ENCODE peak calls at places on chromosomes 16 and 17, in nine cellular contexts. One of them, this sample, is unnamed.

GRCh38 chr16:49833055-49833454 is 22.9 kb downstream of the ZNF423 start:
- DNase-seq in pancreas: no peak
- DNase-seq in GM12878: no peak
- DNase-seq in lung: no peak
- DNase-seq in fibroblast of lung: no peak
- DNase-seq in A549: no peak
- DNase-seq in SJSA1: no peak
- DNase-seq in neural progenitor cell: no peak
- DNase-seq in effector memory CD4-positive, alpha-beta T cell: no peak
- DNase-seq in this sample: peak; percentile 78

GRCh38 chr17:66925811-66926500 is 38.6 kb upstream of the CACNG4 start:
- DNase-seq in A549: no peak
- DNase-seq in SJSA1: no peak
- DNase-seq in lung: no peak
- DNase-seq in fibroblast of lung: no peak
- DNase-seq in effector memory CD4-positive, alpha-beta T cell: no peak
- DNase-seq in neural progenitor cell: peak; percentile 56
- DNase-seq in pancreas: no peak
- DNase-seq in GM12878: no peak
- DNase-seq in this sample: no peak

GRCh38 chr16:89958068-89958467 is 9.5 kb downstream of the DEF8 start:
- DNase-seq in A549: peak; percentile 58
- DNase-seq in fibroblast of lung: peak; percentile 15
- DNase-seq in SJSA1: peak; percentile 42
- DNase-seq in GM12878: no peak
- DNase-seq in effector memory CD4-positive, alpha-beta T cell: no peak
- DNase-seq in neural progenitor cell: peak; percentile 58
- DNase-seq in pancreas: no peak
- DNase-seq in lung: peak; percentile 50
- DNase-seq in this sample: peak; percentile 79

GRCh38 chr17:49365667-49366066 is 3.6 kb upstream of the ZNF652 start:
- DNase-seq in fibroblast of lung: no peak
- DNase-seq in pancreas: no peak
- DNase-seq in SJSA1: no peak
- DNase-seq in A549: peak; percentile 66
- DNase-seq in neural progenitor cell: peak; percentile 61
- DNase-seq in effector memory CD4-positive, alpha-beta T cell: no peak
- DNase-seq in lung: no peak
- DNase-seq in GM12878: no peak
- DNase-seq in this sample: peak; percentile 71

GRCh38 chr17:17886253-17886652 is 49.5 kb upstream of the SREBF1 start:
- DNase-seq in lung: no peak
- DNase-seq in GM12878: no peak
- DNase-seq in pancreas: no peak
- DNase-seq in effector memory CD4-positive, alpha-beta T cell: no peak
- DNase-seq in fibroblast of lung: no peak
- DNase-seq in SJSA1: no peak
- DNase-seq in A549: no peak
- DNase-seq in neural progenitor cell: no peak
- DNase-seq in this sample: no peak

GRCh38 chr17:77354721-77355455 is 214.1 kb downstream of the SEC14L1 start:
- DNase-seq in SJSA1: peak; percentile 23
- DNase-seq in neural progenitor cell: no peak
- DNase-seq in effector memory CD4-positive, alpha-beta T cell: no peak
- DNase-seq in lung: peak; percentile 41
- DNase-seq in fibroblast of lung: peak; percentile 94
- DNase-seq in A549: peak; percentile 66
- DNase-seq in pancreas: peak; percentile 49
- DNase-seq in GM12878: no peak
- DNase-seq in this sample: peak; percentile 92

GRCh38 chr17:13746379-13746778 is 144.7 kb upstream of the HS3ST3A1 start:
- DNase-seq in GM12878: no peak
- DNase-seq in lung: no peak
- DNase-seq in fibroblast of lung: no peak
- DNase-seq in pancreas: no peak
- DNase-seq in A549: no peak
- DNase-seq in neural progenitor cell: no peak
- DNase-seq in effector memory CD4-positive, alpha-beta T cell: no peak
- DNase-seq in SJSA1: no peak
- DNase-seq in this sample: no peak

GRCh38 chr17:10772425-10773380 is 31.2 kb downstream of the TMEM238L start:
- DNase-seq in effector memory CD4-positive, alpha-beta T cell: no peak
- DNase-seq in fibroblast of lung: no peak
- DNase-seq in GM12878: no peak
- DNase-seq in A549: no peak
- DNase-seq in SJSA1: no peak
- DNase-seq in pancreas: peak; percentile 59
- DNase-seq in neural progenitor cell: peak; percentile 82
- DNase-seq in lung: no peak
- DNase-seq in this sample: peak; percentile 86

GRCh38 chr16:68257906-68258800 is 6.2 kb upstream of the SLC7A6 start:
- DNase-seq in lung: no peak
- DNase-seq in pancreas: no peak
- DNase-seq in A549: no peak
- DNase-seq in effector memory CD4-positive, alpha-beta T cell: no peak
- DNase-seq in neural progenitor cell: no peak
- DNase-seq in SJSA1: peak; percentile 54
- DNase-seq in fibroblast of lung: peak; percentile 35
- DNase-seq in GM12878: no peak
- DNase-seq in this sample: no peak

GRCh38 chr16:3400779-3401688 is at the start of the genes ZNF174 and ZSCAN32:
- DNase-seq in lung: peak; percentile 99
- DNase-seq in fibroblast of lung: peak; percentile 99
- DNase-seq in neural progenitor cell: peak; percentile 99
- DNase-seq in GM12878: peak; percentile 99
- DNase-seq in pancreas: peak; percentile 98
- DNase-seq in A549: peak; percentile 99
- DNase-seq in effector memory CD4-positive, alpha-beta T cell: peak; percentile 99
- DNase-seq in SJSA1: peak; percentile 97
- DNase-seq in this sample: peak; percentile 100

GRCh38 chr16:9053006-9053601 is 38.3 kb upstream of the HAPSTR1 start:
- DNase-seq in pancreas: peak; percentile 37
- DNase-seq in SJSA1: no peak
- DNase-seq in A549: peak; percentile 64
- DNase-seq in fibroblast of lung: peak; percentile 79
- DNase-seq in GM12878: no peak
- DNase-seq in neural progenitor cell: peak; percentile 95
- DNase-seq in effector memory CD4-positive, alpha-beta T cell: no peak
- DNase-seq in lung: peak; percentile 57
- DNase-seq in this sample: peak; percentile 91

GRCh38 chr17:61409301-61410099 is 9.9 kb downstream of the TBX2 start:
- DNase-seq in lung: no peak
- DNase-seq in neural progenitor cell: peak; percentile 87
- DNase-seq in fibroblast of lung: peak; percentile 70
- DNase-seq in SJSA1: peak; percentile 56
- DNase-seq in pancreas: no peak
- DNase-seq in effector memory CD4-positive, alpha-beta T cell: no peak
- DNase-seq in GM12878: no peak
- DNase-seq in A549: peak; percentile 91
- DNase-seq in this sample: peak; percentile 75

GRCh38 chr17:26782153-26782552 is 511.8 kb upstream of the WSB1 start:
- DNase-seq in effector memory CD4-positive, alpha-beta T cell: no peak
- DNase-seq in pancreas: peak; percentile 12
- DNase-seq in GM12878: no peak
- DNase-seq in A549: no peak
- DNase-seq in SJSA1: no peak
- DNase-seq in fibroblast of lung: no peak
- DNase-seq in neural progenitor cell: no peak
- DNase-seq in lung: no peak
- DNase-seq in this sample: no peak

GRCh38 chr17:32912218-32912897 is 15.6 kb upstream of the TMEM98 start:
- DNase-seq in GM12878: no peak
- DNase-seq in fibroblast of lung: peak; percentile 62
- DNase-seq in effector memory CD4-positive, alpha-beta T cell: no peak
- DNase-seq in neural progenitor cell: peak; percentile 39
- DNase-seq in pancreas: peak; percentile 83
- DNase-seq in A549: no peak
- DNase-seq in SJSA1: peak; percentile 41
- DNase-seq in lung: peak; percentile 87
- DNase-seq in this sample: peak; percentile 77

GRCh38 chr17:19717411-19717908 is 1.1 kb upstream of the SLC47A2 start:
- DNase-seq in lung: no peak
- DNase-seq in SJSA1: no peak
- DNase-seq in effector memory CD4-positive, alpha-beta T cell: no peak
- DNase-seq in fibroblast of lung: no peak
- DNase-seq in pancreas: no peak
- DNase-seq in neural progenitor cell: no peak
- DNase-seq in A549: no peak
- DNase-seq in GM12878: no peak
- DNase-seq in this sample: no peak

DNA sequence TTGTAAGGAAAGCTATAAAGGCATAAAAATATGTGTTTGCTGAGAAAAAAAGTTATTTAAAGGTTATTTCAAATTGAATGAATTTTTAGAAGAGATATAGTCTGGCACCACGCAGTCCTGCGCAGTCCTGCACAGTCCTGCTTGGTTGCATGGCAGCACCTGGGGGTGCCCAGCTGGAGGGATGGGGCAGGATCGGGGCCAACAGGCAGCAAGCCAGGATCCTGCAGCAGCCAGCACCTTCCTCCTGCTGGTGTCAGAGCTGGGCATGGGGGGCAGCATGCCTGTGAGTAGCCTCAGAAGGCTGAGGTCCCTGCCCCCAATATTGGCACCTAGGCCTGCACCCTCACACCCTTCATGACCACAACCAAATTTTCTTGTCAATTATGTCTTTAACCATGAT is 46.0 kb downstream of the GLG1 start:
- DNase-seq in fibroblast of lung: no peak
- DNase-seq in SJSA1: no peak
- DNase-seq in A549: no peak
- DNase-seq in GM12878: no peak
- DNase-seq in effector memory CD4-positive, alpha-beta T cell: no peak
- DNase-seq in pancreas: no peak
- DNase-seq in neural progenitor cell: no peak
- DNase-seq in lung: no peak
- DNase-seq in this sample: no peak
- H3K27ac ChIP-seq in fibroblast of lung: no peak overlapping the region
- H3K27ac ChIP-seq in SJSA1: no peak overlapping the region
- H3K27ac ChIP-seq in A549: no peak overlapping the region
- H3K27ac ChIP-seq in GM12878: no peak overlapping the region
- H3K27ac ChIP-seq in effector memory CD4-positive, alpha-beta T cell: no peak overlapping the region
- H3K27ac ChIP-seq in pancreas: no peak overlapping the region
- H3K27ac ChIP-seq in neural progenitor cell: no peak overlapping the region
- H3K27ac ChIP-seq in lung: no peak overlapping the region
- H3K27ac ChIP-seq in this sample: no peak overlapping the region

GRCh38 chr16:86671486-86672214 is 93.3 kb downstream of the FOXL1 start:
- DNase-seq in lung: no peak
- DNase-seq in GM12878: no peak
- DNase-seq in A549: no peak
- DNase-seq in SJSA1: peak; percentile 52
- DNase-seq in effector memory CD4-positive, alpha-beta T cell: no peak
- DNase-seq in neural progenitor cell: no peak
- DNase-seq in fibroblast of lung: peak; percentile 14
- DNase-seq in pancreas: no peak
- DNase-seq in this sample: no peak
- H3K4me1 ChIP-seq in lung: no peaks in the 10 kb centered on the region
- H3K4me1 ChIP-seq in GM12878: no peaks in the 10 kb centered on the region
- H3K4me1 ChIP-seq in A549: peaks cover 11% of the 10 kb centered on the region
- H3K4me1 ChIP-seq in SJSA1: peaks cover 24% of the 10 kb centered on the region
- H3K4me1 ChIP-seq in effector memory CD4-positive, alpha-beta T cell: no peaks in the 10 kb centered on the region
- H3K4me1 ChIP-seq in neural progenitor cell: peaks cover 31% of the 10 kb centered on the region
- H3K4me1 ChIP-seq in fibroblast of lung: peaks cover 38% of the 10 kb centered on the region
- H3K4me1 ChIP-seq in pancreas: no peaks in the 10 kb centered on the region
- H3K4me1 ChIP-seq in this sample: peaks cover 16% of the 10 kb centered on the region

GRCh38 chr17:57874058-57874419 is 24.2 kb upstream of the MRPS23 start:
- DNase-seq in pancreas: no peak
- DNase-seq in fibroblast of lung: no peak
- DNase-seq in effector memory CD4-positive, alpha-beta T cell: no peak
- DNase-seq in neural progenitor cell: no peak
- DNase-seq in GM12878: no peak
- DNase-seq in SJSA1: no peak
- DNase-seq in lung: no peak
- DNase-seq in A549: no peak
- DNase-seq in this sample: no peak

GRCh38 chr17:57872536-57872935 is 22.7 kb upstream of the MRPS23 start:
- DNase-seq in neural progenitor cell: no peak
- DNase-seq in A549: no peak
- DNase-seq in fibroblast of lung: no peak
- DNase-seq in lung: no peak
- DNase-seq in SJSA1: no peak
- DNase-seq in pancreas: peak; percentile 22
- DNase-seq in effector memory CD4-positive, alpha-beta T cell: no peak
- DNase-seq in GM12878: no peak
- DNase-seq in this sample: no peak

GRCh38 chr17:57874434-57875108 is 24.7 kb upstream of the MRPS23 start:
- DNase-seq in lung: peak; percentile 48
- DNase-seq in pancreas: no peak
- DNase-seq in fibroblast of lung: peak; percentile 97
- DNase-seq in A549: no peak
- DNase-seq in SJSA1: peak; percentile 95
- DNase-seq in GM12878: no peak
- DNase-seq in effector memory CD4-positive, alpha-beta T cell: no peak
- DNase-seq in neural progenitor cell: peak; percentile 88
- DNase-seq in this sample: peak; percentile 78

GRCh38 chr17:57871863-57872262 is 22.0 kb upstream of the MRPS23 start:
- DNase-seq in A549: no peak
- DNase-seq in SJSA1: no peak
- DNase-seq in GM12878: no peak
- DNase-seq in fibroblast of lung: no peak
- DNase-seq in pancreas: peak; percentile 22
- DNase-seq in neural progenitor cell: no peak
- DNase-seq in lung: no peak
- DNase-seq in effector memory CD4-positive, alpha-beta T cell: no peak
- DNase-seq in this sample: no peak

DNA sequence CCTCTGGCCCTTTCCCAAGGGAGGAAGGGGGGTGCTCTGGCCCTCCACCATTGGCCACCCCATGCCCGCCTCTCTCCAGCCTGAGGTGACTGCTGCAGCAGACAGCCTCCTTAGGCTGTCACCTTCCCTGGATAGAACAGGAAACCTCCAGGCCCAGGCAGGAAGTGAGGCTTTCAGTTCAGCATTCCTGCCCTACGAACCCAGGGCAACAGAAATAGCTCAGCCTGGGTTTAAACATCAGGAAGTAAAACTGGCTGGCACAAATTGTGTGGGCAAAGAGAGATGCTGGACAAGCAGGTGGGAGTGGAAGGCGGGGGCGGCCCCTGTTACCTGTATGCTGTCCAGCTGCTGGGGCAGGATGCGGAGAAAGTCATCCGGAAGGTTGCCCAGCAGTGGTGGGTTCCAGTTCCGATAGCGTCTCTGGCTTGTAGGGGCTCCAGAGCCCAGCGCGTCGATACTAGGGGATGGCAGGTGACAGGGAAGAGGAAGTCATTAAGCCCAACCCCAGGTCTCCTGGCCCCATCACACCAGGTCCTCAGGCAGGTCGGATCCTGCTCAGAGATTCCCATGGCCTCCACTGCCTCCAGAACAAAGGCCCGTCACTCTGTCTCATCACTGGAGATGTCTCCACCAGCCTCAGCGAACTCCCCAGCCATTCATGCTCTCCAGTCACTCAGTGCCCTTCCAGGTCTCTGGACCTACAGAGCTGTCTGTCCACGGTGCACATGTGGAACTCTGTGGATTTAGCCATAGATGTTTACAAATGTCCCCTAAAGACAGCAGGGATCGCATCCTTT is 23.6 kb upstream of the MRPS23 start:
- DNase-seq in SJSA1: no peak
- DNase-seq in lung: no peak
- DNase-seq in fibroblast of lung: no peak
- DNase-seq in pancreas: no peak
- DNase-seq in A549: no peak
- DNase-seq in GM12878: no peak
- DNase-seq in effector memory CD4-positive, alpha-beta T cell: no peak
- DNase-seq in neural progenitor cell: no peak
- DNase-seq in this sample: no peak
- H3K27ac ChIP-seq in SJSA1: peak overlapping the region; percentile 94
- H3K27ac ChIP-seq in lung: no peak overlapping the region
- H3K27ac ChIP-seq in fibroblast of lung: peak overlapping the region; percentile 95
- H3K27ac ChIP-seq in pancreas: no peak overlapping the region
- H3K27ac ChIP-seq in A549: peak overlapping the region; percentile 95
- H3K27ac ChIP-seq in GM12878: no peak overlapping the region
- H3K27ac ChIP-seq in effector memory CD4-positive, alpha-beta T cell: no peak overlapping the region
- H3K27ac ChIP-seq in neural progenitor cell: no peak overlapping the region
- H3K27ac ChIP-seq in this sample: no peak overlapping the region

GRCh38 chr16:65122724-65122973 is 786 bp upstream of the CDH11 start:
- DNase-seq in fibroblast of lung: no peak
- DNase-seq in SJSA1: no peak
- DNase-seq in effector memory CD4-positive, alpha-beta T cell: no peak
- DNase-seq in lung: no peak
- DNase-seq in GM12878: no peak
- DNase-seq in pancreas: peak; percentile 28
- DNase-seq in neural progenitor cell: no peak
- DNase-seq in A549: no peak
- DNase-seq in this sample: no peak
- H3K4me1 ChIP-seq in fibroblast of lung: peaks cover 3% of the 10 kb centered on the region
- H3K4me1 ChIP-seq in SJSA1: peaks cover 39% of the 10 kb centered on the region
- H3K4me1 ChIP-seq in effector memory CD4-positive, alpha-beta T cell: no peaks in the 10 kb centered on the region
- H3K4me1 ChIP-seq in lung: no peaks in the 10 kb centered on the region
- H3K4me1 ChIP-seq in GM12878: no peaks in the 10 kb centered on the region
- H3K4me1 ChIP-seq in pancreas: no peaks in the 10 kb centered on the region
- H3K4me1 ChIP-seq in neural progenitor cell: peaks cover 25% of the 10 kb centered on the region
- H3K4me1 ChIP-seq in A549: peaks cover 17% of the 10 kb centered on the region
- H3K4me1 ChIP-seq in this sample: peaks cover 15% of the 10 kb centered on the region

This sample was measured in testis.